ENCODE peak calls at places on chromosome 2, in eight cellular contexts. Y is A549, T is SK-N-SH, L is K562, J is HepG2, Q is HCT116, B is GM23338, C is GM12878. A is an unnamed sample. For H3K4me1, the result is how much of the 10 kb centered on the place peaks cover.

GRCh38 chr2:28976584-28976983 is 4.5 kb upstream of the TOGARAM2 start:
- DNase-seq in Y (no peak), T (no peak), L (no peak), J (peak), Q (no peak), B (no peak), C (no peak), A (no peak)

GRCh38 chr2:237391140-237391539 is 22.8 kb downstream of the COL6A3 start:
- DNase-seq in Y (no peak), T (peak), L (no peak), J (no peak), Q (no peak), B (no peak), C (no peak), A (no peak)

GRCh38 chr2:86254576-86255538 is 55.6 kb downstream of the MRPL35 start:
- DNase-seq in Y (peak), T (no peak), L (no peak), J (no peak), Q (no peak), B (peak), C (no peak), A (no peak)

GRCh38 chr2:23637011-23637778 is 252.2 kb downstream of the KLHL29 start:
- DNase-seq in Y (no peak), T (peak), L (no peak), J (no peak), Q (no peak), B (no peak), C (no peak), A (no peak)

GRCh38 chr2:129061079-129061785 is 742.6 kb upstream of the HS6ST1 start:
- DNase-seq in Y (no peak), T (no peak), L (no peak), J (no peak), Q (no peak), B (no peak), C (peak), A (no peak)

GRCh38 chr2:26807788-26808460 is 22.1 kb downstream of the CENPA start:
- DNase-seq in Y (no peak), T (peak), L (no peak), J (no peak), Q (no peak), B (peak), C (no peak), A (no peak)

GRCh38 chr2:15939854-15940660 is at the start of gene MYCN:
- DNase-seq in Y (peak), T (peak), L (no peak), J (peak), Q (no peak), B (peak), C (no peak), A (no peak)

GRCh38 chr2:137865954-137866540 is 98.2 kb upstream of the HNMT start:
- DNase-seq in Y (peak), T (peak), L (peak), J (peak), Q (peak), B (peak), C (no peak), A (peak)

GRCh38 chr2:230893881-230894781 is 29.4 kb downstream of the ITM2C start:
- DNase-seq in Y (no peak), T (no peak), L (no peak), J (no peak), Q (no peak), B (no peak), C (no peak), A (no peak)

GRCh38 chr2:83251473-83251872 is 1207.6 kb downstream of the SUCLG1 start:
- DNase-seq in Y (no peak), T (no peak), L (no peak), J (no peak), Q (no peak), B (no peak), C (no peak), A (no peak)

GRCh38 chr2:191622374-191623320 is 55.3 kb upstream of the NABP1 start:
- DNase-seq in Y (no peak), T (no peak), L (no peak), J (no peak), Q (no peak), B (no peak), C (no peak), A (no peak)
- H3K4me1 ChIP-seq in Y (under half), T (under half), L (under half), J (under half), Q (under half), B (under half), C (under half), A (under half)

GRCh38 chr2:99154643-99155536 is at the start of the genes LIPT1 and TSGA10:
- DNase-seq in Y (peak), T (peak), L (peak), J (peak), Q (peak), B (peak), C (peak), A (peak)
- TF ChIP-seq CTCF in Y (peak), T (peak), L (peak), J (peak), Q (no peak), B (peak), C (no peak), A (no peak)

DNA sequence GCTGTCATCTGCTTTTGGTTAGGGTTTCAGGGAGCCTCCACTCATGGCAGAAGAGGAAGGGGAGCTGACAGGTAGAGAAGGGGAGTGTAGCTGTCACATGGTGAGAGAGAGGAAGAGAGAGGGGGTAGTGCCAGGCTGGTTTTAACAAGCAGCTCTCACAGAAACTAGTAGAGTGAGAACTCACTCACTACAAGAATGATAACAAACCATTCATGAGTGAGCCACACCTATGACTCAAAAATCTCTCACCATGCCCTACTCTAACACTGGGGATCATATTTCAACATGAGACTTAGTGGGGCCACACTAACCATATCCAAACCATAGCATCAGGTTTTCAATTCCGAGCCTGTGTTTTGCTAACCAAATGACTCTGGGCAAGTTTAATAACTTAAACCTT is 274.9 kb upstream of the VWC2L start:
- DNase-seq in Y (no peak), T (no peak), L (no peak), J (no peak), Q (no peak), B (no peak), C (no peak), A (no peak)
- TF ChIP-seq REST in Y (no peak), T (no peak), L (no peak), J (no peak), Q (no peak), B (no peak), C (no peak), A (no peak)

DNA sequence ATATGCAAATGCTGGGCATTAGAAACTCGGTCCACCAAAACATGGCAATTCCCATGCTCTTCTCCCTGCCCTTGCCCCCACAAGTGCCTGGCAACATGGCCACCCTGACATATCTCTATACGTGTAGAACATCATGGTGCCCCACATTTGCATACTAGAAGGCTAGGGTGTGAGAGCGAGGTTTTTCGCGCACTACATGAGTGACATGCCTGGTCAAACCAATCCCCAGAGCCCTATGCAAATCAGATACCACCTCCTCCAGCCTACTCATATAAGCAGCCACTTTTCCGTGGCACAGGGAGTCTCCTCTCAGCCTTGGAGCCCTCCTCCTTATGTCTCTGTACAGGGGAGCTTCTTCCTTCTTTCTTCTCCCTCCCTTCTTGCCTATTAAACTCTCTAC is 296.1 kb upstream of the GULP1 start:
- DNase-seq in Y (no peak), T (no peak), L (no peak), J (no peak), Q (no peak), B (peak), C (no peak), A (no peak)
- H3K4me1 ChIP-seq in Y (under half), T (under half), L (under half), J (under half), Q (under half), B (half or more), C (under half), A (under half)